ENCODE peak calls at places on chromosomes 5 and 9, in ten cellular contexts. F is stimulated activated CD8-positive, alpha-beta memory T cell treated with anti-CD3 and anti-CD28 coated beads, Interleukin-7, amount 100 ng/mL, for 24 hours; R is activated gamma-delta T cell treated with Interleukin-2 at 50 U/mL for 16 hours; Y is PC-3; G is HFFc6; K is prostate gland; D is kidney epithelial cell; P is NCI-H82; S is fibroblast of mammary gland; V is sciatic nerve. A is an unnamed sample.

GRCh38 chr9:113598883-113599282 is 135.4 kb downstream of the RGS3 start:
- DNase-seq in F (no peak), R (no peak), Y (no peak), G (no peak), K (no peak), D (no peak), P (no peak), S (no peak), V (no peak), A (no peak)

GRCh38 chr5:58517192-58517591 is 26.0 kb downstream of the GAPT start:
- DNase-seq in F (no peak), R (no peak), Y (no peak), G (no peak), K (no peak), D (no peak), P (no peak), S (no peak), V (no peak), A (no peak)

GRCh38 chr5:135253601-135254165 is 145.3 kb downstream of the MACROH2A1 start:
- DNase-seq in F (no peak), R (no peak), Y (no peak), G (peak), K (no peak), D (no peak), P (no peak), S (no peak), V (no peak), A (no peak)

GRCh38 chr5:131488463-131488862 is 146.6 kb downstream of the RAPGEF6 start:
- DNase-seq in F (no peak), R (no peak), Y (no peak), G (no peak), K (no peak), D (no peak), P (no peak), S (peak), V (no peak), A (no peak)

GRCh38 chr9:129141066-129142041 is 30.1 kb downstream of the PTPA start:
- DNase-seq in F (no peak), R (peak), Y (no peak), G (peak), K (peak), D (peak), P (peak), S (peak), V (peak), A (peak)

GRCh38 chr9:72428329-72428728 is 63.3 kb upstream of the ZFAND5 start:
- DNase-seq in F (no peak), R (no peak), Y (no peak), G (peak), K (no peak), D (no peak), P (no peak), S (peak), V (no peak), A (no peak)

GRCh38 chr5:881551-881935 is 11.1 kb downstream of the BRD9 start:
- DNase-seq in F (no peak), R (no peak), Y (no peak), G (no peak), K (no peak), D (no peak), P (no peak), S (no peak), V (no peak), A (no peak)

GRCh38 chr5:23820764-23821471 is 313.5 kb downstream of the PRDM9 start:
- DNase-seq in F (no peak), R (no peak), Y (peak), G (peak), K (no peak), D (peak), P (peak), S (peak), V (no peak), A (no peak)

GRCh38 chr9:101791938-101792337 is 53.5 kb upstream of the GRIN3A start:
- DNase-seq in F (no peak), R (no peak), Y (peak), G (no peak), K (peak), D (no peak), P (peak), S (peak), V (no peak), A (peak)

GRCh38 chr5:125199968-125200841 is 453.8 kb upstream of the ZNF608 start:
- DNase-seq in F (no peak), R (no peak), Y (no peak), G (no peak), K (no peak), D (no peak), P (peak), S (no peak), V (no peak), A (peak)

GRCh38 chr5:6435356-6435755 is 13.3 kb upstream of the UBE2QL1 start:
- DNase-seq in F (no peak), R (no peak), Y (peak), G (no peak), K (no peak), D (no peak), P (peak), S (peak), V (no peak), A (no peak)

GRCh38 chr9:70479880-70480291 is 65.4 kb upstream of the KLF9 start:
- DNase-seq in F (no peak), R (no peak), Y (no peak), G (no peak), K (peak), D (peak), P (peak), S (peak), V (no peak), A (peak)

GRCh38 chr9:37948417-37948980 is 44.6 kb upstream of the SLC25A51 start:
- DNase-seq in F (no peak), R (no peak), Y (no peak), G (no peak), K (no peak), D (no peak), P (no peak), S (no peak), V (no peak), A (no peak)

GRCh38 chr5:147659166-147659929 is 123.2 kb downstream of the JAKMIP2 start:
- DNase-seq in F (no peak), R (no peak), Y (no peak), G (no peak), K (no peak), D (no peak), P (no peak), S (no peak), V (no peak), A (no peak)

GRCh38 chr9:90517103-90517502 is 125.5 kb downstream of the DIRAS2 start:
- DNase-seq in F (no peak), R (no peak), Y (peak), G (no peak), K (peak), D (no peak), P (no peak), S (no peak), V (no peak), A (no peak)

GRCh38 chr5:126948011-126948355 is 82.4 kb downstream of the MARCHF3 start:
- DNase-seq in F (no peak), R (no peak), Y (no peak), G (no peak), K (no peak), D (no peak), P (no peak), S (no peak), V (no peak), A (no peak)

GRCh38 chr9:121883281-121884056 is 209.6 kb downstream of the TTLL11 start:
- DNase-seq in F (no peak), R (no peak), Y (no peak), G (peak), K (no peak), D (no peak), P (no peak), S (peak), V (peak), A (no peak)

GRCh38 chr5:134864707-134865106 is 9.5 kb upstream of the TXNDC15 start:
- DNase-seq in F (no peak), R (no peak), Y (no peak), G (no peak), K (no peak), D (no peak), P (no peak), S (no peak), V (no peak), A (no peak)

GRCh38 chr5:172102913-172103629 is 85.0 kb downstream of the STK10 start:
- DNase-seq in F (no peak), R (no peak), Y (peak), G (peak), K (no peak), D (peak), P (no peak), S (peak), V (no peak), A (peak)

GRCh38 chr5:95731571-95732554 is 727 bp downstream of the RHOBTB3 start:
- DNase-seq in F (no peak), R (peak), Y (peak), G (no peak), K (peak), D (no peak), P (peak), S (peak), V (peak), A (peak)

GRCh38 chr9:99371376-99371775 is 149.3 kb downstream of the SEC61B start:
- DNase-seq in F (no peak), R (no peak), Y (no peak), G (no peak), K (no peak), D (no peak), P (no peak), S (no peak), V (no peak), A (no peak)

GRCh38 chr5:173679909-173680626 is 63.6 kb upstream of the BOD1 start:
- DNase-seq in F (no peak), R (no peak), Y (no peak), G (no peak), K (no peak), D (no peak), P (no peak), S (no peak), V (no peak), A (peak)

GRCh38 chr9:37692622-37693221 is 42.0 kb downstream of the FRMPD1 start:
- DNase-seq in F (no peak), R (no peak), Y (no peak), G (no peak), K (no peak), D (no peak), P (peak), S (no peak), V (no peak), A (peak)

GRCh38 chr5:100690036-100690560 is 154.9 kb downstream of the FAM174A start:
- DNase-seq in F (no peak), R (no peak), Y (peak), G (no peak), K (no peak), D (no peak), P (no peak), S (peak), V (no peak), A (no peak)